ENCODE peak calls at places on chromosome 18, in seven cellular contexts. One of them, this sample, is unnamed.
A peak's percentile ranks its signal among the peaks of the same experiment; 100 is the strongest.

GRCh38 chr18:49026501-49027378 is 76.0 kb upstream of the SMAD7 start:
- DNase-seq in activated T-cell treated with anti-CD3 and anti-CD28 coated beads for 1 hour: no peak
- DNase-seq in epithelial cell of esophagus: no peak
- DNase-seq in HepG2: no peak
- DNase-seq in stimulated activated CD4-positive, alpha-beta T cell treated with anti-CD3 and anti-CD28 coated beads, Interleukin-1b, Interleukin-23, amount 100 ng/mL, for 24 hours: no peak
- DNase-seq in activated CD4-positive, alpha-beta T cell treated with anti-CD3 and anti-CD28 coated beads, Interleukin-2, amount 50 U/mL, for 48 hours: no peak
- DNase-seq in fibroblast of lung: no peak
- DNase-seq in this sample: no peak

GRCh38 chr18:51122266-51123045 is 75.0 kb downstream of the MEX3C start:
- DNase-seq in activated T-cell treated with anti-CD3 and anti-CD28 coated beads for 1 hour: no peak
- DNase-seq in epithelial cell of esophagus: no peak
- DNase-seq in HepG2: no peak
- DNase-seq in stimulated activated CD4-positive, alpha-beta T cell treated with anti-CD3 and anti-CD28 coated beads, Interleukin-1b, Interleukin-23, amount 100 ng/mL, for 24 hours: no peak
- DNase-seq in activated CD4-positive, alpha-beta T cell treated with anti-CD3 and anti-CD28 coated beads, Interleukin-2, amount 50 U/mL, for 48 hours: no peak
- DNase-seq in fibroblast of lung: no peak
- DNase-seq in this sample: no peak

GRCh38 chr18:12246849-12247808 is 7.0 kb upstream of the CIDEA start:
- DNase-seq in activated T-cell treated with anti-CD3 and anti-CD28 coated beads for 1 hour: no peak
- DNase-seq in epithelial cell of esophagus: peak; percentile 37
- DNase-seq in HepG2: peak; percentile 10
- DNase-seq in stimulated activated CD4-positive, alpha-beta T cell treated with anti-CD3 and anti-CD28 coated beads, Interleukin-1b, Interleukin-23, amount 100 ng/mL, for 24 hours: no peak
- DNase-seq in activated CD4-positive, alpha-beta T cell treated with anti-CD3 and anti-CD28 coated beads, Interleukin-2, amount 50 U/mL, for 48 hours: peak; percentile 7
- DNase-seq in fibroblast of lung: peak; percentile 25
- DNase-seq in this sample: no peak

GRCh38 chr18:44290366-44290855 is 390.3 kb upstream of the SETBP1 start:
- DNase-seq in activated T-cell treated with anti-CD3 and anti-CD28 coated beads for 1 hour: no peak
- DNase-seq in epithelial cell of esophagus: peak; percentile 45
- DNase-seq in HepG2: no peak
- DNase-seq in stimulated activated CD4-positive, alpha-beta T cell treated with anti-CD3 and anti-CD28 coated beads, Interleukin-1b, Interleukin-23, amount 100 ng/mL, for 24 hours: no peak
- DNase-seq in activated CD4-positive, alpha-beta T cell treated with anti-CD3 and anti-CD28 coated beads, Interleukin-2, amount 50 U/mL, for 48 hours: no peak
- DNase-seq in fibroblast of lung: no peak
- DNase-seq in this sample: no peak

GRCh38 chr18:46035701-46036680 is 36.1 kb downstream of the PSTPIP2 start:
- DNase-seq in activated T-cell treated with anti-CD3 and anti-CD28 coated beads for 1 hour: no peak
- DNase-seq in epithelial cell of esophagus: no peak
- DNase-seq in HepG2: no peak
- DNase-seq in stimulated activated CD4-positive, alpha-beta T cell treated with anti-CD3 and anti-CD28 coated beads, Interleukin-1b, Interleukin-23, amount 100 ng/mL, for 24 hours: no peak
- DNase-seq in activated CD4-positive, alpha-beta T cell treated with anti-CD3 and anti-CD28 coated beads, Interleukin-2, amount 50 U/mL, for 48 hours: no peak
- DNase-seq in fibroblast of lung: peak; percentile 20
- DNase-seq in this sample: no peak

GRCh38 chr18:48893559-48894265 is 57.1 kb downstream of the SMAD7 start:
- DNase-seq in activated T-cell treated with anti-CD3 and anti-CD28 coated beads for 1 hour: no peak
- DNase-seq in epithelial cell of esophagus: no peak
- DNase-seq in HepG2: peak; percentile 93
- DNase-seq in stimulated activated CD4-positive, alpha-beta T cell treated with anti-CD3 and anti-CD28 coated beads, Interleukin-1b, Interleukin-23, amount 100 ng/mL, for 24 hours: no peak
- DNase-seq in activated CD4-positive, alpha-beta T cell treated with anti-CD3 and anti-CD28 coated beads, Interleukin-2, amount 50 U/mL, for 48 hours: no peak
- DNase-seq in fibroblast of lung: no peak
- DNase-seq in this sample: no peak

GRCh38 chr18:79217979-79218604 is 148.9 kb downstream of the ATP9B start:
- DNase-seq in activated T-cell treated with anti-CD3 and anti-CD28 coated beads for 1 hour: no peak
- DNase-seq in epithelial cell of esophagus: no peak
- DNase-seq in HepG2: no peak
- DNase-seq in stimulated activated CD4-positive, alpha-beta T cell treated with anti-CD3 and anti-CD28 coated beads, Interleukin-1b, Interleukin-23, amount 100 ng/mL, for 24 hours: no peak
- DNase-seq in activated CD4-positive, alpha-beta T cell treated with anti-CD3 and anti-CD28 coated beads, Interleukin-2, amount 50 U/mL, for 48 hours: no peak
- DNase-seq in fibroblast of lung: no peak
- DNase-seq in this sample: no peak

GRCh38 chr18:37483221-37483971 is 82.2 kb downstream of the CELF4 start:
- DNase-seq in activated T-cell treated with anti-CD3 and anti-CD28 coated beads for 1 hour: no peak
- DNase-seq in epithelial cell of esophagus: peak; percentile 36
- DNase-seq in HepG2: no peak
- DNase-seq in stimulated activated CD4-positive, alpha-beta T cell treated with anti-CD3 and anti-CD28 coated beads, Interleukin-1b, Interleukin-23, amount 100 ng/mL, for 24 hours: no peak
- DNase-seq in activated CD4-positive, alpha-beta T cell treated with anti-CD3 and anti-CD28 coated beads, Interleukin-2, amount 50 U/mL, for 48 hours: no peak
- DNase-seq in fibroblast of lung: peak; percentile 35
- DNase-seq in this sample: peak; percentile 20

GRCh38 chr18:24611075-24611474 is 150.6 kb downstream of the HRH4 start:
- DNase-seq in activated T-cell treated with anti-CD3 and anti-CD28 coated beads for 1 hour: no peak
- DNase-seq in epithelial cell of esophagus: no peak
- DNase-seq in HepG2: no peak
- DNase-seq in stimulated activated CD4-positive, alpha-beta T cell treated with anti-CD3 and anti-CD28 coated beads, Interleukin-1b, Interleukin-23, amount 100 ng/mL, for 24 hours: no peak
- DNase-seq in activated CD4-positive, alpha-beta T cell treated with anti-CD3 and anti-CD28 coated beads, Interleukin-2, amount 50 U/mL, for 48 hours: no peak
- DNase-seq in fibroblast of lung: no peak
- DNase-seq in this sample: no peak

GRCh38 chr18:32257073-32257780 is 67.4 kb downstream of the MEP1B start:
- DNase-seq in activated T-cell treated with anti-CD3 and anti-CD28 coated beads for 1 hour: no peak
- DNase-seq in epithelial cell of esophagus: peak; percentile 51
- DNase-seq in HepG2: no peak
- DNase-seq in stimulated activated CD4-positive, alpha-beta T cell treated with anti-CD3 and anti-CD28 coated beads, Interleukin-1b, Interleukin-23, amount 100 ng/mL, for 24 hours: no peak
- DNase-seq in activated CD4-positive, alpha-beta T cell treated with anti-CD3 and anti-CD28 coated beads, Interleukin-2, amount 50 U/mL, for 48 hours: no peak
- DNase-seq in fibroblast of lung: no peak
- DNase-seq in this sample: no peak

GRCh38 chr18:62452280-62452824 is 70.5 kb upstream of the ZCCHC2 start:
- DNase-seq in activated T-cell treated with anti-CD3 and anti-CD28 coated beads for 1 hour: no peak
- DNase-seq in epithelial cell of esophagus: peak; percentile 93
- DNase-seq in HepG2: peak; percentile 99
- DNase-seq in stimulated activated CD4-positive, alpha-beta T cell treated with anti-CD3 and anti-CD28 coated beads, Interleukin-1b, Interleukin-23, amount 100 ng/mL, for 24 hours: no peak
- DNase-seq in activated CD4-positive, alpha-beta T cell treated with anti-CD3 and anti-CD28 coated beads, Interleukin-2, amount 50 U/mL, for 48 hours: no peak
- DNase-seq in fibroblast of lung: no peak
- DNase-seq in this sample: no peak